ENCODE peak calls at places on chromosomes 3 and 15, in seven cellular contexts. S is lower lobe of right lung; M is right lobe of liver; K is Calu3; R is CD8-positive, alpha-beta T cell; J is neural crest cell; V is nephron progenitor cell. C is an unnamed sample.

GRCh38 chr3:17459470-17459993 is 282.9 kb downstream of the TBC1D5 start:
- DNase-seq in S (no peak), M (no peak), K (no peak), R (no peak), J (no peak), V (no peak), C (no peak)

GRCh38 chr3:134311693-134312071 is 61.0 kb upstream of the RYK start:
- DNase-seq in S (no peak), M (no peak), K (no peak), R (no peak), J (no peak), V (no peak), C (no peak)

GRCh38 chr3:5194801-5195509 is 7.4 kb downstream of the EDEM1 start:
- DNase-seq in S (no peak), M (no peak), K (peak), R (no peak), J (no peak), V (no peak), C (no peak)

GRCh38 chr15:69044899-69045298 is 30.4 kb downstream of the NOX5 start:
- DNase-seq in S (no peak), M (no peak), K (no peak), R (no peak), J (no peak), V (no peak), C (no peak)

GRCh38 chr15:71444866-71445590 is 329.8 kb downstream of the THSD4 start:
- DNase-seq in S (no peak), M (no peak), K (peak), R (no peak), J (no peak), V (no peak), C (no peak)

GRCh38 chr15:83012038-83012490 is 625 bp upstream of the C15orf40 start:
- DNase-seq in S (no peak), M (no peak), K (no peak), R (no peak), J (no peak), V (no peak), C (no peak)

GRCh38 chr3:109132801-109133473 is 3.6 kb upstream of the C3orf85 start:
- DNase-seq in S (no peak), M (peak), K (peak), R (no peak), J (no peak), V (no peak), C (no peak)

GRCh38 chr3:24332092-24332491 is 162.6 kb downstream of the THRB start:
- DNase-seq in S (no peak), M (no peak), K (no peak), R (no peak), J (no peak), V (no peak), C (no peak)

GRCh38 chr15:75367406-75367912 is 948 bp downstream of the MAN2C1 start:
- DNase-seq in S (no peak), M (no peak), K (no peak), R (no peak), J (no peak), V (no peak), C (no peak)

GRCh38 chr3:130429069-130430023 is 83.9 kb downstream of the COL6A5 start:
- DNase-seq in S (no peak), M (no peak), K (no peak), R (no peak), J (no peak), V (no peak), C (no peak)

GRCh38 chr3:180252683-180253082 is 215.9 kb upstream of the PEX5L start:
- DNase-seq in S (no peak), M (no peak), K (peak), R (no peak), J (no peak), V (no peak), C (no peak)

GRCh38 chr15:70772402-70772801 is 9.0 kb upstream of the UACA start:
- DNase-seq in S (no peak), M (no peak), K (no peak), R (no peak), J (no peak), V (no peak), C (no peak)

GRCh38 chr15:95857124-95857757 is 473.3 kb upstream of the NR2F2 start:
- DNase-seq in S (no peak), M (no peak), K (no peak), R (no peak), J (no peak), V (no peak), C (no peak)

GRCh38 chr3:136928240-136928639 is 29.5 kb upstream of the IL20RB start:
- DNase-seq in S (no peak), M (no peak), K (no peak), R (no peak), J (no peak), V (no peak), C (no peak)

GRCh38 chr3:31048143-31048542 is 153.7 kb upstream of the GADL1 start:
- DNase-seq in S (no peak), M (no peak), K (no peak), R (no peak), J (no peak), V (no peak), C (no peak)

GRCh38 chr15:24756101-24756500 is 80.5 kb downstream of the NPAP1 start:
- DNase-seq in S (no peak), M (no peak), K (no peak), R (no peak), J (no peak), V (no peak), C (no peak)

GRCh38 chr3:135159848-135160247 is 364.8 kb downstream of the EPHB1 start:
- DNase-seq in S (no peak), M (no peak), K (no peak), R (no peak), J (no peak), V (no peak), C (no peak)

GRCh38 chr3:69329897-69330296 is 56.0 kb downstream of the FRMD4B start:
- DNase-seq in S (no peak), M (no peak), K (no peak), R (no peak), J (no peak), V (no peak), C (no peak)

GRCh38 chr3:65875395-65876027 is 163.2 kb downstream of the MAGI1 start:
- DNase-seq in S (no peak), M (no peak), K (no peak), R (no peak), J (no peak), V (no peak), C (no peak)

GRCh38 chr3:137105277-137105977 is 147.6 kb downstream of the IL20RB start:
- DNase-seq in S (no peak), M (no peak), K (peak), R (no peak), J (peak), V (peak), C (no peak)

GRCh38 chr15:72203507-72203837 is 5.9 kb upstream of the GRAMD2A start:
- DNase-seq in S (peak), M (no peak), K (no peak), R (no peak), J (no peak), V (no peak), C (no peak)

GRCh38 chr3:124699686-124700396 is 30.4 kb upstream of the UMPS start:
- DNase-seq in S (no peak), M (peak), K (no peak), R (no peak), J (no peak), V (no peak), C (no peak)

GRCh38 chr3:193742628-193743027 is 149.6 kb downstream of the OPA1 start:
- DNase-seq in S (no peak), M (no peak), K (no peak), R (no peak), J (no peak), V (no peak), C (no peak)

GRCh38 chr3:181267312-181267711 is 277.8 kb upstream of the DNAJC19 start:
- DNase-seq in S (no peak), M (no peak), K (no peak), R (no peak), J (no peak), V (no peak), C (no peak)

GRCh38 chr15:96054029-96054428 is 276.5 kb upstream of the NR2F2 start:
- DNase-seq in S (no peak), M (no peak), K (no peak), R (no peak), J (no peak), V (peak), C (no peak)

GRCh38 chr3:188211476-188211875 is 57.5 kb downstream of the LPP start:
- DNase-seq in S (no peak), M (no peak), K (no peak), R (no peak), J (no peak), V (no peak), C (no peak)

GRCh38 chr3:158106773-158107461 is 697 bp upstream of the SHOX2 start:
- DNase-seq in S (no peak), M (no peak), K (no peak), R (no peak), J (peak), V (peak), C (no peak)

GRCh38 chr15:78828930-78829329 is 17.7 kb upstream of the ADAMTS7 start:
- DNase-seq in S (no peak), M (no peak), K (no peak), R (no peak), J (no peak), V (no peak), C (no peak)

GRCh38 chr15:56943398-56943797 is 25.0 kb downstream of the TCF12 start:
- DNase-seq in S (no peak), M (no peak), K (no peak), R (no peak), J (no peak), V (no peak), C (no peak)

GRCh38 chr15:91258436-91258779 is 158.4 kb downstream of the SV2B start:
- DNase-seq in S (no peak), M (no peak), K (peak), R (no peak), J (no peak), V (no peak), C (no peak)

GRCh38 chr15:70627734-70628541 is 135.4 kb downstream of the UACA start:
- DNase-seq in S (no peak), M (no peak), K (no peak), R (no peak), J (no peak), V (no peak), C (no peak)

GRCh38 chr15:55270301-55270700 is 19.3 kb downstream of the RAB27A start:
- DNase-seq in S (no peak), M (no peak), K (no peak), R (no peak), J (no peak), V (no peak), C (no peak)

GRCh38 chr15:84714816-84715215 is 1.1 kb downstream of the SEC11A start:
- DNase-seq in S (no peak), M (no peak), K (no peak), R (no peak), J (no peak), V (no peak), C (no peak)

GRCh38 chr15:33040501-33040900 is 154.0 kb downstream of the FMN1 start:
- DNase-seq in S (no peak), M (no peak), K (no peak), R (no peak), J (no peak), V (no peak), C (no peak)

GRCh38 chr3:65587650-65588439 is 450.9 kb downstream of the MAGI1 start:
- DNase-seq in S (no peak), M (no peak), K (no peak), R (no peak), J (no peak), V (no peak), C (no peak)

GRCh38 chr15:58546635-58547627 is 115.1 kb downstream of the LIPC start:
- DNase-seq in S (no peak), M (peak), K (peak), R (no peak), J (no peak), V (no peak), C (peak)

GRCh38 chr3:183845608-183846288 is 20.4 kb upstream of the MAP6D1 start:
- DNase-seq in S (no peak), M (no peak), K (no peak), R (no peak), J (no peak), V (no peak), C (no peak)

GRCh38 chr3:126663257-126663656 is 8.3 kb upstream of the TXNRD3 start:
- DNase-seq in S (no peak), M (no peak), K (no peak), R (no peak), J (no peak), V (no peak), C (no peak)

GRCh38 chr3:126663750-126664149 is 8.8 kb upstream of the TXNRD3 start:
- DNase-seq in S (no peak), M (no peak), K (peak), R (no peak), J (no peak), V (no peak), C (no peak)

GRCh38 chr3:126666002-126666401 is 11.1 kb upstream of the TXNRD3 start:
- DNase-seq in S (no peak), M (no peak), K (peak), R (no peak), J (no peak), V (no peak), C (no peak)

GRCh38 chr3:126665221-126665936 is 10.5 kb upstream of the TXNRD3 start:
- DNase-seq in S (no peak), M (no peak), K (peak), R (no peak), J (no peak), V (no peak), C (no peak)

DNA sequence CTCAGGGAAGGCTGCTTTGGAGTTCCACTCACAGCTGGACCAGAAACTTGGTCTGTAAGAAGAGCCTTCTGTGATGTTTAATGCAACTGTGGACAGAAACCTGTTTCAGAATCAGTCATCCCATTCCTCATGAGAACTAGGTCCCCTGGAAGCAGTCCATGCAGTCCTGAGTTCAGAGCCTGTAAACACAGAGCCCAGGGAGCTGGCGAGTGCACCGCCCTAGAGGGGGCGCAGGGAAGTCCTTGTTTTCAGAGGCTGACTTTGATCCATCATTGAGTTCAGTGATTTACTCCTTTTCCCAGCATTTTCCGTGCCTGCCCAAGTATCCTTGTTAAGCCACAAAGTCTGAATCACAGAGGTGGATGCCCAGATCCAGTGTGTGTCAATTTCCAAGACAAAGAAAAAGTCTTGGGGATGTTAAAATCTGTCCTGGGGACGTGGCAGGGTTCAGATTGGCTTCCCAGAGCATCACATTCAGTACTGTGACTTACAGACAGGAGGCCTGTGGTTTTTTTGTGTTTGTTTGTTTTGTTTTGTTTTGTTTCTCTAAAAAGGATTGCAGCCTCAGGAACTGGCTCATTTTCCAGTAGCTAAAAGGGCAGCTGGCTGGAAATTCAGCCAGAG is 9.8 kb upstream of the TXNRD3 start:
- DNase-seq in S (no peak), M (no peak), K (peak), R (no peak), J (no peak), V (no peak), C (no peak)
- TF ChIP-seq CTCF in S (no peak), M (no peak), K (peak), R (no peak), J (peak), V (no peak), C (no peak)

GRCh38 chr15:81152339-81152738 is 18.3 kb downstream of the CFAP161 start:
- DNase-seq in S (no peak), M (no peak), K (no peak), R (no peak), J (no peak), V (no peak), C (no peak)
- TF ChIP-seq CTCF in S (no peak), M (no peak), K (no peak), R (no peak), J (no peak), V (no peak), C (no peak)

GRCh38 chr3:128845119-128845518 is 34.3 kb upstream of the ACAD9 start:
- DNase-seq in S (no peak), M (no peak), K (peak), R (no peak), J (no peak), V (peak), C (no peak)
- TF ChIP-seq CTCF in S (no peak), M (no peak), K (no peak), R (no peak), J (peak), V (no peak), C (no peak)

DNA sequence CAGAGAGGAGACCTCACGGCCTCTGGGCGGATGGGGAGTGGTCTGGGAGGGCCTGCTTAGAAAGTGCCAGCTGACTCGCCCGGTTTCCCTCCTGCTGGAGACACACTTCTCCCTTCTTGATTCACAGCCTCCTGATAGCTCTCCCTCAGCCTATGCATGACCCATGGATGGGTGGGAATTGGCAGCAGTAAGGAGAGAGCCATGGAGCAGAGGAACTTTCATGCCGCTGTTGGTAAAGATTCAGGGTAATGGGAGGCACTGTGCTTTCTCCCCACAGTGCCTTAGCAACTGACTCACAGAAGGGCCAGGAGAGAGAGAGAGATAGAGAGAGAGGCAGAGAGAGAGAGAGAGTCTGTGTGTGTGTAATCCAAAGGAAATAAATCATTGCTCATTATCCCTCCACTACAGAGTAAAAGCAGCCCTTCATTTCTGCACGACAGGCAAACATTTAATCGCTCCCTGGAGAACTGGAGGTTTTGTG is 82.9 kb downstream of the SEMA5B start:
- DNase-seq in S (no peak), M (no peak), K (no peak), R (no peak), J (no peak), V (no peak), C (no peak)
- TF ChIP-seq CTCF in S (no peak), M (no peak), K (no peak), R (no peak), J (no peak), V (no peak), C (no peak)